ENCODE peak calls at places on chromosomes 3 and 15, in nine cellular contexts. S is endothelial cell of umbilical vein, T is PC-3, Y is mesenchymal stem cell, V is IMR-90, C is A549, N is OCI-LY7, F is MM.1S, X is mammary epithelial cell. A is an unnamed sample. For H3K9me3, the result is how much of the 10 kb centered on the place peaks cover.

GRCh38 chr15:90903733-90904536 is 833 bp downstream of the MAN2A2 start:
- DNase-seq in F (peak), S (no peak), Y (peak), X (no peak), N (no peak), C (peak), V (no peak), T (peak), A (no peak)

GRCh38 chr3:175940243-175940642 is 1081.1 kb downstream of the NAALADL2 start:
- DNase-seq in Y (peak), F (no peak), S (no peak), X (no peak), C (no peak), N (no peak), V (peak), T (peak), A (peak)

GRCh38 chr3:82938821-82939328 is 1177.4 kb upstream of the GBE1 start:
- DNase-seq in X (no peak), C (no peak), N (no peak), V (no peak), T (no peak), Y (no peak), F (no peak), S (no peak), A (no peak)

GRCh38 chr3:149471991-149472390 is 2.5 kb upstream of the TM4SF4 start:
- DNase-seq in V (peak), Y (peak), T (no peak), S (no peak), X (no peak), N (no peak), F (no peak), C (peak), A (peak)

GRCh38 chr3:28114893-28115292 is 126.5 kb upstream of the CMC1 start:
- DNase-seq in Y (no peak), C (no peak), T (no peak), F (no peak), S (no peak), X (no peak), N (no peak), V (no peak), A (no peak)

GRCh38 chr3:21643752-21644151 is 107.3 kb downstream of the ZNF385D start:
- DNase-seq in Y (no peak), F (no peak), V (no peak), N (no peak), S (no peak), C (no peak), T (no peak), X (no peak), A (no peak)

GRCh38 chr3:154144825-154145465 is 23.8 kb downstream of the ARHGEF26 start:
- DNase-seq in N (no peak), C (no peak), T (peak), V (peak), F (no peak), S (no peak), X (no peak), Y (peak), A (no peak)

GRCh38 chr3:152505926-152506325 is 237.2 kb downstream of the MBNL1 start:
- DNase-seq in S (no peak), C (no peak), V (no peak), Y (no peak), N (no peak), F (no peak), X (no peak), T (no peak), A (no peak)

GRCh38 chr3:171584100-171584499 is 123.9 kb upstream of the TNIK start:
- DNase-seq in X (no peak), N (no peak), S (no peak), Y (no peak), F (no peak), T (no peak), C (no peak), V (no peak), A (no peak)

GRCh38 chr3:141289228-141289772 is 57.7 kb downstream of the PXYLP1 start:
- DNase-seq in Y (no peak), T (no peak), C (no peak), V (no peak), F (no peak), N (no peak), S (no peak), X (no peak), A (no peak)

GRCh38 chr15:62067448-62068044 is 769 bp downstream of the C2CD4A start:
- DNase-seq in V (no peak), S (peak), N (no peak), T (peak), C (peak), Y (peak), F (no peak), X (peak), A (no peak)

GRCh38 chr3:123712077-123712860 is 127.4 kb upstream of the HACD2 start:
- DNase-seq in T (no peak), S (no peak), F (no peak), Y (peak), X (no peak), C (no peak), V (no peak), N (no peak), A (no peak)

GRCh38 chr15:96358795-96359190 is 28.3 kb downstream of the NR2F2 start:
- DNase-seq in F (no peak), N (no peak), S (no peak), X (no peak), C (no peak), T (no peak), V (no peak), Y (no peak), A (no peak)

GRCh38 chr3:188649521-188649920 is 495.6 kb downstream of the LPP start:
- DNase-seq in N (no peak), S (no peak), T (no peak), F (no peak), V (peak), C (no peak), X (no peak), Y (no peak), A (no peak)

GRCh38 chr3:45475145-45475544 is 86.8 kb downstream of the LARS2 start:
- DNase-seq in T (no peak), X (no peak), F (no peak), N (no peak), S (no peak), Y (no peak), V (no peak), C (no peak), A (no peak)

GRCh38 chr15:73685981-73686380 is 1.8 kb downstream of the CD276 start:
- DNase-seq in S (no peak), N (no peak), T (no peak), Y (peak), F (no peak), X (no peak), C (no peak), V (no peak), A (no peak)

GRCh38 chr15:25683911-25684310 is 179.2 kb downstream of the ATP10A start:
- DNase-seq in S (no peak), Y (no peak), X (no peak), V (no peak), C (no peak), T (no peak), F (no peak), N (no peak), A (no peak)

GRCh38 chr3:42572278-42572677 is 9.5 kb downstream of the SEC22C start:
- DNase-seq in F (peak), C (peak), S (peak), T (peak), V (peak), X (peak), N (peak), Y (peak), A (peak)

GRCh38 chr3:63037116-63037515 is 161.9 kb upstream of the CADPS start:
- DNase-seq in N (no peak), V (no peak), T (no peak), S (no peak), X (no peak), F (no peak), C (no peak), Y (no peak), A (no peak)

GRCh38 chr15:96463376-96463775 is 132.9 kb downstream of the NR2F2 start:
- DNase-seq in T (no peak), F (no peak), N (no peak), C (no peak), V (no peak), X (no peak), Y (no peak), S (no peak), A (no peak)

DNA sequence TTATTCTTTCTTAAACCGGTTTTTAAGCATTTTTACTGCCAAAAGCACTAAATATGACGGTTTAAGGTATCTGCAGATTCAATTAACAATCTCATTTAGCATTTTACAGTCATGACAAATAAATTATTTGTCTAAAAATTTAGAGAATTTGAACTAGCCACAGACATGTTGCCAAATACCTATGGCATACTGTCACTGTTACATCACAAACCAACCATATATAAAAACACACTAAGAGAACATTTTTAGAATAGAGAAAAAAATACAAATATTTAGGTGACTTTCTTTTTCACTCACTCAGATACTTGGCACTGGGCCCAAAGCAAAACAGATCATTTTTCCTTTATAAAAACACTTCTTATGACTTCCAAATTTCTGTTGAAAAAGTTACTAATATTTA is 644.6 kb downstream of the OTOL1 start:
- DNase-seq in T (peak), F (no peak), Y (peak), S (no peak), V (peak), N (no peak), X (peak), C (no peak), A (peak)
- H3K4me2 ChIP-seq in T (peak), F (no peak), Y (no peak), S (no peak), V (peak), N (no peak), X (peak), C (peak), A (peak)

DNA sequence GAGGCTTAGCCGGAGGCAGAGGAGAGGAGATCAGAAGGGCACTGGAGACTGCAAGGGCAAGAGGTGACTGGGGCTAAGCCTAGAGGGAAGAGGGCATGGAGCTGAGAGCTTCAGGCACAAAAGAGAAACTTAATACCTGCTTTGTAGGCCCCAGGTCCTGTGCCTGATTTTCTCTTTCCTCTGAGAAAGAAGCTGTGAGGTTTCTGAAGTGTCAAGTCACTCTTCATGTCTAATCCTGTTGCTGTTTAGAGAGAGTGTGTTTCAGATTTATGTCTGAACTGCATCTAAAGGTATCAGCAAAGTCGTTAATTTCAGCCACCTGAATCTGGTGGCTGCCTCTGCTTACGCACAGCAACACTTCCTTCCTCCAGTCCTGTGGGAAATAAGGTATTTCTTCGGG is 106.9 kb upstream of the RNU6-1 start:
- DNase-seq in C (no peak), F (peak), Y (no peak), T (no peak), X (no peak), V (no peak), N (peak), S (no peak), A (no peak)
- H3K27ac ChIP-seq in C (peak), F (peak), Y (no peak), T (no peak), X (peak), V (no peak), N (peak), S (no peak), A (no peak)

GRCh38 chr3:133453383-133453782 is 53.5 kb downstream of the BFSP2 start:
- DNase-seq in V (no peak), Y (no peak), T (peak), X (no peak), N (no peak), S (no peak), C (no peak), F (no peak), A (no peak)
- H3K9me3 ChIP-seq in V (under half), Y (under half), T (under half), X (under half), N (under half), S (under half), C (under half), F (under half), A (under half)

GRCh38 chr3:39288300-39288808 is 8.5 kb upstream of the CX3CR1 start:
- DNase-seq in C (peak), F (peak), S (peak), N (peak), V (peak), X (peak), Y (peak), T (peak), A (peak)
- H3K4me2 ChIP-seq in C (no peak), F (peak), S (no peak), N (peak), V (no peak), X (no peak), Y (no peak), T (no peak), A (no peak)

GRCh38 chr3:14533457-14533958 is 6.6 kb downstream of the GRIP2 start:
- DNase-seq in T (no peak), S (no peak), C (no peak), F (no peak), N (no peak), Y (no peak), X (no peak), V (no peak), A (no peak)

GRCh38 chr3:14534379-14535191 is 5.6 kb downstream of the GRIP2 start:
- DNase-seq in S (no peak), C (no peak), V (no peak), F (no peak), T (no peak), N (no peak), X (no peak), Y (no peak), A (no peak)

GRCh38 chr3:14535616-14536015 is 4.5 kb downstream of the GRIP2 start:
- DNase-seq in X (no peak), Y (no peak), F (no peak), V (no peak), T (no peak), N (no peak), S (no peak), C (no peak), A (no peak)

GRCh38 chr3:14531856-14532395 is 8.2 kb downstream of the GRIP2 start:
- DNase-seq in F (no peak), N (no peak), T (no peak), V (no peak), S (no peak), X (no peak), C (no peak), Y (no peak), A (no peak)

DNA sequence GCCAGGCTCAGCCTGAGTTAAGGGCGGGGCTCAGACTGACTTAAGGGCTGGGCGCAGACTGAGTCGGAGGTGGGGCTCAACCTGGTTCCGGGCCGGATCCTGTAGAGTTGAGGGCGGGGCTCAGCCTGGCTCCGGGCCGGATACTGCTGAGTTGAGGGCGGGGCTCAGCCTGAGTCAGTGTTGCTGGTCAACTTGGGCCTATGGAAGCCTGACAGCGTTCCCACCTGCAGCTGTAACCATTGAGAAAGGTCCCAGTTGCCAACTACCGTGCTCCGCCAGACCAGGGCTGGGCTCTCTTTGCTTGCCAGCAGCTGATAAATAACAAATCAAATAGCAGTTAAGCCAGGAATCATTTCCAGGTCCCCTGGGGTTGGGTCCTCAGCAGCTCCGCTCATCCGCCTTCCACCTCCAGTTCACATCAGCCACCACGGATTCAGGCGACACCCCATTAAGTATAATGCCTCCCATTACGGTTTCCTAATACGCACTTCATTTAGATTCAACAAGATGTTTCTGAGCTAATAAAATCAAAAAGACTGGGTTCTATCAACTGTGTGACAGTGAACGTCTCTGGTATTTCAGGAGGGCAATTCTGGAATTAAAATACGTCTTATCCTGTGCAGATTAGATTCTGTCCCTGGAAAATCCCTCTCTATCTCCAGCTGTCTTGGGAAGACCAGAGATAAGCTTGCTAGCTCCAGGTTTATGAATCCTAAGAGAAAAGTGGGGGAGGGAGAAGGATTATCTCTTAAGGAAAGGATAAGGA is 7.3 kb downstream of the GRIP2 start:
- DNase-seq in X (peak), T (peak), Y (no peak), F (no peak), N (peak), C (no peak), S (no peak), V (no peak), A (no peak)
- H3K27ac ChIP-seq in X (no peak), T (no peak), Y (no peak), F (no peak), N (no peak), C (no peak), S (no peak), V (no peak), A (no peak)